ENCODE peak calls at places on chromosomes 3 and 15, in four cellular contexts. I is adrenal gland, T is heart left ventricle, K is breast epithelium. E is an unnamed sample.
A peak's percentile ranks its signal among the peaks of the same experiment; 100 is the strongest.

GRCh38 chr3:173553635-173554280 is 156.2 kb downstream of the NLGN1 start:
- DNase-seq in K (no peak), T (no peak), I (no peak), E (no peak)

GRCh38 chr3:30743086-30743619 is 136.8 kb downstream of the TGFBR2 start:
- DNase-seq in K (no peak), I (no peak), T (no peak), E (no peak)

GRCh38 chr3:126836220-126836860 is 132.3 kb downstream of the CHCHD6 start:
- DNase-seq in T (no peak), I (no peak), K (no peak), E (no peak)

GRCh38 chr3:151316267-151316991 is at the start of gene GPR87:
- DNase-seq in K (no peak), T (no peak), I (no peak), E (no peak)

GRCh38 chr3:188266581-188267274 is 112.8 kb downstream of the LPP start:
- DNase-seq in I (no peak), K (no peak), T (no peak), E (no peak)

GRCh38 chr3:168065569-168065968 is 30.2 kb downstream of the GOLIM4 start:
- DNase-seq in K (no peak), T (no peak), I (no peak), E (no peak)

GRCh38 chr3:34807611-34808010 is 831.7 kb upstream of the ARPP21 start:
- DNase-seq in K (no peak), T (no peak), I (no peak), E (no peak)

GRCh38 chr15:38593523-38593922 is 28.9 kb upstream of the RASGRP1 start:
- DNase-seq in K (no peak), I (no peak), T (no peak), E (no peak)

GRCh38 chr3:125381743-125382142 is 6.6 kb upstream of the ZNF148 start:
- DNase-seq in K (no peak), I (no peak), T (no peak), E (no peak)

GRCh38 chr3:143644370-143645089 is 203.7 kb downstream of the SLC9A9 start:
- DNase-seq in T (peak; percentile 35), K (no peak), I (no peak), E (no peak)

GRCh38 chr3:64329037-64329436 is 103.8 kb upstream of the PRICKLE2 start:
- DNase-seq in T (no peak), K (no peak), I (no peak), E (no peak)

GRCh38 chr15:65054333-65055200 is 9.4 kb downstream of the SLC51B start:
- DNase-seq in K (peak; percentile 79), T (peak; percentile 78), I (peak; percentile 69), E (peak; percentile 41)

GRCh38 chr3:66261318-66261717 is 40.5 kb downstream of the SLC25A26 start:
- DNase-seq in T (no peak), K (no peak), I (no peak), E (no peak)

GRCh38 chr3:132083583-132084372 is 49.0 kb upstream of the CPNE4 start:
- DNase-seq in I (no peak), K (no peak), T (no peak), E (no peak)

GRCh38 chr3:58575986-58576652 is 1.1 kb downstream of the FAM107A start:
- DNase-seq in T (peak; percentile 50), I (no peak), K (no peak), E (no peak)

GRCh38 chr15:90598053-90598577 is 68.4 kb downstream of the CRTC3 start:
- DNase-seq in I (peak; percentile 57), T (peak; percentile 60), K (no peak), E (no peak)

GRCh38 chr3:120161902-120162301 is 67.7 kb upstream of the GSK3B start:
- DNase-seq in T (no peak), K (no peak), I (no peak), E (no peak)

GRCh38 chr15:69573815-69574472 is 121.3 kb downstream of the RPLP1 start:
- DNase-seq in I (no peak), K (no peak), T (no peak), E (no peak)

GRCh38 chr15:88646951-88647350 is 8.1 kb downstream of the ISG20 start:
- DNase-seq in T (peak; percentile 1), K (no peak), I (peak; percentile 3), E (no peak)

GRCh38 chr3:101509811-101510210 is 3.2 kb downstream of the SENP7 start:
- DNase-seq in T (no peak), I (no peak), K (no peak), E (no peak)

GRCh38 chr15:52717924-52718323 is 38.7 kb upstream of the ATOSA start:
- DNase-seq in T (no peak), I (no peak), K (no peak), E (no peak)

GRCh38 chr3:172705166-172705565 is 5.7 kb downstream of the NCEH1 start:
- DNase-seq in K (no peak), T (no peak), I (no peak), E (no peak)

GRCh38 chr3:111744611-111745010 is 114.5 kb upstream of the PHLDB2 start:
- DNase-seq in T (no peak), I (no peak), K (no peak), E (no peak)

GRCh38 chr3:135069406-135069805 is 274.3 kb downstream of the EPHB1 start:
- DNase-seq in K (no peak), T (no peak), I (no peak), E (no peak)

GRCh38 chr3:64093825-64094712 is 70.8 kb upstream of the PSMD6 start:
- DNase-seq in I (no peak), K (no peak), T (no peak), E (no peak)